ENCODE peak calls at places on chromosome 20, in seven cellular contexts. Q is fibroblast of the aortic adventitia; C is neural crest cell; N is AG09319; D is prostate gland; T is fibroblast of mammary gland; U is CD8-positive, alpha-beta T cell. S is an unnamed sample.

GRCh38 chr20:36110936-36111445 is 43.5 kb upstream of the EPB41L1 start:
- DNase-seq in N (no peak), Q (no peak), D (no peak), C (no peak), U (no peak), T (no peak), S (no peak)

GRCh38 chr20:5120189-5120484 is 379 bp upstream of the PCNA start:
- DNase-seq in D (no peak), C (no peak), U (no peak), T (no peak), Q (no peak), N (no peak), S (no peak)

GRCh38 chr20:12882832-12883506 is 125.8 kb upstream of the SPTLC3 start:
- DNase-seq in N (no peak), C (no peak), U (no peak), D (no peak), T (peak; percentile 54), Q (peak; percentile 42), S (no peak)

GRCh38 chr20:37773260-37773825 is 79.5 kb downstream of the CTNNBL1 start:
- DNase-seq in C (no peak), N (no peak), D (no peak), Q (no peak), U (no peak), T (no peak), S (no peak)

GRCh38 chr20:7355056-7355455 is 585.2 kb downstream of the HAO1 start:
- DNase-seq in N (no peak), Q (no peak), U (no peak), C (no peak), D (no peak), T (no peak), S (no peak)

GRCh38 chr20:23049201-23049932 is at the start of gene THBD:
- DNase-seq in D (peak; percentile 35), U (no peak), C (no peak), T (peak; percentile 66), Q (peak; percentile 78), N (no peak), S (no peak)

GRCh38 chr20:41232971-41233926 is 84.3 kb downstream of the ZHX3 start:
- DNase-seq in Q (peak; percentile 84), T (peak; percentile 97), U (no peak), D (peak; percentile 31), C (no peak), N (peak; percentile 70), S (no peak)

GRCh38 chr20:23193985-23194384 is 107.9 kb upstream of the CD93 start:
- DNase-seq in D (no peak), T (no peak), C (no peak), U (no peak), N (no peak), Q (peak; percentile 33), S (no peak)

GRCh38 chr20:46558511-46558959 is 8.1 kb upstream of the OCSTAMP start:
- DNase-seq in Q (peak; percentile 84), N (peak; percentile 38), U (no peak), D (no peak), C (no peak), T (peak; percentile 96), S (no peak)

GRCh38 chr20:44209691-44210421 is 715 bp downstream of the OSER1 start:
- DNase-seq in N (no peak), T (peak; percentile 52), Q (peak; percentile 35), C (no peak), U (no peak), D (peak; percentile 19), S (no peak)

GRCh38 chr20:51695574-51696303 is 72.5 kb downstream of the ATP9A start:
- DNase-seq in C (no peak), N (peak; percentile 57), U (no peak), Q (peak; percentile 66), T (peak; percentile 82), D (peak; percentile 39), S (no peak)

GRCh38 chr20:18738888-18739287 is 74.7 kb upstream of the SCP2D1 start:
- DNase-seq in Q (no peak), N (no peak), C (no peak), U (no peak), D (no peak), T (peak; percentile 5), S (no peak)

GRCh38 chr20:46021361-46022359 is 7.4 kb upstream of the SLC12A5 start:
- DNase-seq in T (no peak), D (no peak), C (peak; percentile 87), Q (no peak), U (no peak), N (no peak), S (no peak)

GRCh38 chr20:610130-611046 is at the start of gene TCF15:
- DNase-seq in T (peak; percentile 11), Q (no peak), C (peak; percentile 20), N (no peak), U (no peak), D (no peak), S (no peak)

GRCh38 chr20:295804-296203 is 1.6 kb upstream of the ZCCHC3 start:
- DNase-seq in D (no peak), N (no peak), T (no peak), U (no peak), C (no peak), Q (no peak), S (no peak)

GRCh38 chr20:60935971-60936370 is 316.1 kb upstream of the CDH4 start:
- DNase-seq in U (no peak), T (no peak), D (no peak), Q (no peak), C (no peak), N (no peak), S (no peak)

GRCh38 chr20:10595985-10596384 is 77.8 kb downstream of the JAG1 start:
- DNase-seq in Q (no peak), N (no peak), C (no peak), T (no peak), U (no peak), D (no peak), S (no peak)

GRCh38 chr20:13800728-13801134 is 15.9 kb downstream of the NDUFAF5 start:
- DNase-seq in T (peak; percentile 91), D (peak; percentile 92), Q (peak; percentile 99), N (peak; percentile 71), U (no peak), C (no peak), S (no peak)

GRCh38 chr20:11045412-11046175 is 371.8 kb upstream of the JAG1 start:
- DNase-seq in D (no peak), Q (no peak), U (no peak), N (no peak), C (no peak), T (no peak), S (no peak)

GRCh38 chr20:17806739-17807441 is 107.1 kb downstream of the BANF2 start:
- DNase-seq in N (peak; percentile 41), Q (peak; percentile 93), U (no peak), D (no peak), C (no peak), T (peak; percentile 85), S (no peak)

GRCh38 chr20:57660510-57661199 is 40.4 kb upstream of the ZBP1 start:
- DNase-seq in C (no peak), N (no peak), Q (no peak), T (no peak), U (no peak), D (no peak), S (no peak)

GRCh38 chr20:31731321-31731717 is 7.8 kb upstream of the TPX2 start:
- DNase-seq in D (no peak), C (no peak), N (no peak), Q (no peak), U (no peak), T (no peak), S (no peak)

GRCh38 chr20:33404281-33404680 is 3.0 kb upstream of the CDK5RAP1 start:
- DNase-seq in C (no peak), Q (no peak), D (no peak), U (no peak), T (no peak), N (no peak), S (no peak)

GRCh38 chr20:58086763-58087566 is 141.5 kb downstream of the ANKRD60 start:
- DNase-seq in N (no peak), Q (peak; percentile 42), U (no peak), T (peak; percentile 46), C (peak; percentile 53), D (peak; percentile 41), S (peak; percentile 76)

GRCh38 chr20:1566701-1567100 is 9.2 kb upstream of the SIRPD start:
- DNase-seq in Q (no peak), T (no peak), C (no peak), N (no peak), U (no peak), D (no peak), S (no peak)

GRCh38 chr20:58142843-58143185 is 85.6 kb downstream of the ANKRD60 start:
- DNase-seq in Q (no peak), D (no peak), C (no peak), T (no peak), N (no peak), U (no peak), S (no peak)

GRCh38 chr20:51095755-51096509 is 73.0 kb upstream of the KCNG1 start:
- DNase-seq in C (peak; percentile 50), N (no peak), D (no peak), T (peak; percentile 6), U (no peak), Q (no peak), S (no peak)

GRCh38 chr20:59850018-59850641 is 83.3 kb downstream of the SYCP2 start:
- DNase-seq in U (no peak), Q (peak; percentile 45), T (peak; percentile 52), D (no peak), C (no peak), N (peak; percentile 7), S (no peak)

GRCh38 chr20:50333856-50334255 is 143.2 kb downstream of the CEBPB start:
- DNase-seq in C (no peak), T (peak; percentile 94), Q (peak; percentile 60), N (peak; percentile 73), D (peak; percentile 47), U (no peak), S (no peak)

GRCh38 chr20:25692499-25692898 is 4.2 kb downstream of the ZNF337 start:
- DNase-seq in Q (peak; percentile 50), U (no peak), C (no peak), N (no peak), T (peak; percentile 41), D (no peak), S (no peak)
- TF ChIP-seq CTCF in Q (peak; percentile 53), U (no peak), C (no peak), N (no peak), T (peak; percentile 41), D (no peak), S (no peak)

GRCh38 chr20:9021699-9022098 is 47.2 kb upstream of the PLCB4 start:
- DNase-seq in T (no peak), C (no peak), U (no peak), Q (no peak), N (no peak), D (no peak), S (no peak)
- TF ChIP-seq CTCF in T (no peak), C (no peak), U (no peak), Q (no peak), N (no peak), D (no peak), S (no peak)

DNA sequence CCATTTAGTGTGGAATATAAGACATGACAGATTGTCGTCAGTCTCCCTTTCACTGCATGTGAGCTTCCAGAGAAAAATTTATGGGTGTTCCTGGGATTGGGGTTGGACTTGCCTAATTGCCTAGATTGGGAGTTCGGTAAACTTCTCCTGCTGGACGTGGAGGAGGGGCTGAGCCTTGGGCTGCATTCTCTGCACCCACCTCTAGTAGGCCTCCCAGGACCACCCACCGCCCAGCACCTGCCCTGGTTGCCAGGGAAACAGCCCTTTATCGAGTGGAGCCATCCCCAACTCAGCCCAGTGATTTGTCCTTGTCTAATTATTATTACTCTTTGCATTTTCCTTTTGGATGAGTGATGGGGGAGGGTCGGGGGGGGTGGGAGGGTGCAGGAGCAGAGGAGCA is 104.3 kb downstream of the DHX35 start:
- DNase-seq in T (no peak), N (no peak), Q (no peak), U (no peak), C (peak; percentile 44), D (no peak), S (no peak)
- TF ChIP-seq CTCF in T (no peak), N (no peak), Q (no peak), U (no peak), C (peak; percentile 52), D (no peak), S (no peak)

GRCh38 chr20:62208805-62209755 is 11.0 kb downstream of the HRH3 start:
- DNase-seq in T (peak; percentile 5), N (no peak), Q (no peak), C (no peak), U (no peak), D (no peak), S (no peak)
- TF ChIP-seq CTCF in T (no peak), N (no peak), Q (no peak), C (no peak), U (no peak), D (no peak), S (no peak)

S was measured in osteocyte.